ENCODE peak calls at places on chromosomes 13 and 19, in eight cellular contexts. One of them, this sample, is unnamed.

GRCh38 chr13:46341112-46341711 is 45.8 kb downstream of the RUBCNL start:
- DNase-seq in cardiac muscle cell: no peak
- DNase-seq in germinal center: no peak
- DNase-seq in H7: no peak
- DNase-seq in CD4-positive, CD25-positive, alpha-beta regulatory T cell: no peak
- DNase-seq in WTC11: no peak
- DNase-seq in activated CD4-positive, CD25-positive, alpha-beta regulatory T cell: no peak
- DNase-seq in stimulated activated CD4-positive, alpha-beta T cell treated with anti-CD3 and anti-CD28 coated beads, Interleukin-4, amount 100 ng/mL, for 1 hour: no peak
- DNase-seq in this sample: no peak

GRCh38 chr13:77859450-77859849 is 59.2 kb downstream of the EDNRB start:
- DNase-seq in WTC11: no peak
- DNase-seq in activated CD4-positive, CD25-positive, alpha-beta regulatory T cell: no peak
- DNase-seq in H7: no peak
- DNase-seq in cardiac muscle cell: no peak
- DNase-seq in germinal center: no peak
- DNase-seq in stimulated activated CD4-positive, alpha-beta T cell treated with anti-CD3 and anti-CD28 coated beads, Interleukin-4, amount 100 ng/mL, for 1 hour: no peak
- DNase-seq in CD4-positive, CD25-positive, alpha-beta regulatory T cell: no peak
- DNase-seq in this sample: no peak

GRCh38 chr19:9608912-9609311 is 12.1 kb downstream of the ZNF561 start:
- DNase-seq in H7: no peak
- DNase-seq in activated CD4-positive, CD25-positive, alpha-beta regulatory T cell: no peak
- DNase-seq in germinal center: no peak
- DNase-seq in CD4-positive, CD25-positive, alpha-beta regulatory T cell: no peak
- DNase-seq in WTC11: no peak
- DNase-seq in cardiac muscle cell: no peak
- DNase-seq in stimulated activated CD4-positive, alpha-beta T cell treated with anti-CD3 and anti-CD28 coated beads, Interleukin-4, amount 100 ng/mL, for 1 hour: no peak
- DNase-seq in this sample: no peak

GRCh38 chr13:35994131-35994966 is 136.8 kb downstream of the DCLK1 start:
- DNase-seq in stimulated activated CD4-positive, alpha-beta T cell treated with anti-CD3 and anti-CD28 coated beads, Interleukin-4, amount 100 ng/mL, for 1 hour: no peak
- DNase-seq in cardiac muscle cell: no peak
- DNase-seq in H7: no peak
- DNase-seq in germinal center: no peak
- DNase-seq in WTC11: no peak
- DNase-seq in activated CD4-positive, CD25-positive, alpha-beta regulatory T cell: no peak
- DNase-seq in CD4-positive, CD25-positive, alpha-beta regulatory T cell: no peak
- DNase-seq in this sample: no peak

GRCh38 chr13:84973661-84974060 is 825.6 kb downstream of the SLITRK6 start:
- DNase-seq in germinal center: no peak
- DNase-seq in cardiac muscle cell: no peak
- DNase-seq in CD4-positive, CD25-positive, alpha-beta regulatory T cell: no peak
- DNase-seq in H7: no peak
- DNase-seq in activated CD4-positive, CD25-positive, alpha-beta regulatory T cell: no peak
- DNase-seq in stimulated activated CD4-positive, alpha-beta T cell treated with anti-CD3 and anti-CD28 coated beads, Interleukin-4, amount 100 ng/mL, for 1 hour: no peak
- DNase-seq in WTC11: no peak
- DNase-seq in this sample: no peak

GRCh38 chr13:113550453-113550852 is 34.1 kb upstream of the TFDP1 start:
- DNase-seq in WTC11: no peak
- DNase-seq in cardiac muscle cell: no peak
- DNase-seq in H7: peak
- DNase-seq in CD4-positive, CD25-positive, alpha-beta regulatory T cell: no peak
- DNase-seq in activated CD4-positive, CD25-positive, alpha-beta regulatory T cell: no peak
- DNase-seq in germinal center: no peak
- DNase-seq in stimulated activated CD4-positive, alpha-beta T cell treated with anti-CD3 and anti-CD28 coated beads, Interleukin-4, amount 100 ng/mL, for 1 hour: no peak
- DNase-seq in this sample: no peak

GRCh38 chr13:28744091-28744536 is 25.3 kb upstream of the SLC46A3 start:
- DNase-seq in WTC11: no peak
- DNase-seq in stimulated activated CD4-positive, alpha-beta T cell treated with anti-CD3 and anti-CD28 coated beads, Interleukin-4, amount 100 ng/mL, for 1 hour: no peak
- DNase-seq in activated CD4-positive, CD25-positive, alpha-beta regulatory T cell: no peak
- DNase-seq in germinal center: no peak
- DNase-seq in CD4-positive, CD25-positive, alpha-beta regulatory T cell: no peak
- DNase-seq in cardiac muscle cell: no peak
- DNase-seq in H7: peak
- DNase-seq in this sample: peak

GRCh38 chr13:89401209-89401810 is 1730.1 kb downstream of the SLITRK5 start:
- DNase-seq in activated CD4-positive, CD25-positive, alpha-beta regulatory T cell: no peak
- DNase-seq in stimulated activated CD4-positive, alpha-beta T cell treated with anti-CD3 and anti-CD28 coated beads, Interleukin-4, amount 100 ng/mL, for 1 hour: no peak
- DNase-seq in cardiac muscle cell: no peak
- DNase-seq in H7: no peak
- DNase-seq in WTC11: no peak
- DNase-seq in germinal center: no peak
- DNase-seq in CD4-positive, CD25-positive, alpha-beta regulatory T cell: no peak
- DNase-seq in this sample: peak

GRCh38 chr13:90055760-90056159 is 1291.7 kb upstream of the MIR17HG start:
- DNase-seq in H7: no peak
- DNase-seq in stimulated activated CD4-positive, alpha-beta T cell treated with anti-CD3 and anti-CD28 coated beads, Interleukin-4, amount 100 ng/mL, for 1 hour: no peak
- DNase-seq in cardiac muscle cell: no peak
- DNase-seq in activated CD4-positive, CD25-positive, alpha-beta regulatory T cell: no peak
- DNase-seq in germinal center: no peak
- DNase-seq in CD4-positive, CD25-positive, alpha-beta regulatory T cell: no peak
- DNase-seq in WTC11: no peak
- DNase-seq in this sample: no peak

GRCh38 chr19:49879243-49879960 is 1.9 kb downstream of the TBC1D17 start:
- DNase-seq in activated CD4-positive, CD25-positive, alpha-beta regulatory T cell: no peak
- DNase-seq in stimulated activated CD4-positive, alpha-beta T cell treated with anti-CD3 and anti-CD28 coated beads, Interleukin-4, amount 100 ng/mL, for 1 hour: no peak
- DNase-seq in cardiac muscle cell: no peak
- DNase-seq in germinal center: no peak
- DNase-seq in H7: no peak
- DNase-seq in CD4-positive, CD25-positive, alpha-beta regulatory T cell: no peak
- DNase-seq in WTC11: no peak
- DNase-seq in this sample: no peak

GRCh38 chr13:30224732-30225131 is 82.6 kb downstream of the KATNAL1 start:
- DNase-seq in germinal center: no peak
- DNase-seq in stimulated activated CD4-positive, alpha-beta T cell treated with anti-CD3 and anti-CD28 coated beads, Interleukin-4, amount 100 ng/mL, for 1 hour: no peak
- DNase-seq in cardiac muscle cell: no peak
- DNase-seq in WTC11: no peak
- DNase-seq in CD4-positive, CD25-positive, alpha-beta regulatory T cell: no peak
- DNase-seq in activated CD4-positive, CD25-positive, alpha-beta regulatory T cell: no peak
- DNase-seq in H7: no peak
- DNase-seq in this sample: no peak

GRCh38 chr19:896999-897398 is 3.7 kb downstream of the RNU6-9 start:
- DNase-seq in germinal center: no peak
- DNase-seq in CD4-positive, CD25-positive, alpha-beta regulatory T cell: no peak
- DNase-seq in activated CD4-positive, CD25-positive, alpha-beta regulatory T cell: no peak
- DNase-seq in WTC11: no peak
- DNase-seq in stimulated activated CD4-positive, alpha-beta T cell treated with anti-CD3 and anti-CD28 coated beads, Interleukin-4, amount 100 ng/mL, for 1 hour: no peak
- DNase-seq in cardiac muscle cell: no peak
- DNase-seq in H7: no peak
- DNase-seq in this sample: no peak

GRCh38 chr13:98307744-98308524 is 130.9 kb upstream of the RNF113B start:
- DNase-seq in germinal center: no peak
- DNase-seq in H7: no peak
- DNase-seq in CD4-positive, CD25-positive, alpha-beta regulatory T cell: no peak
- DNase-seq in WTC11: no peak
- DNase-seq in activated CD4-positive, CD25-positive, alpha-beta regulatory T cell: no peak
- DNase-seq in stimulated activated CD4-positive, alpha-beta T cell treated with anti-CD3 and anti-CD28 coated beads, Interleukin-4, amount 100 ng/mL, for 1 hour: no peak
- DNase-seq in cardiac muscle cell: no peak
- DNase-seq in this sample: no peak

GRCh38 chr13:114087430-114087829 is 45.0 kb downstream of the RASA3 start:
- DNase-seq in H7: no peak
- DNase-seq in cardiac muscle cell: no peak
- DNase-seq in CD4-positive, CD25-positive, alpha-beta regulatory T cell: no peak
- DNase-seq in activated CD4-positive, CD25-positive, alpha-beta regulatory T cell: no peak
- DNase-seq in stimulated activated CD4-positive, alpha-beta T cell treated with anti-CD3 and anti-CD28 coated beads, Interleukin-4, amount 100 ng/mL, for 1 hour: no peak
- DNase-seq in germinal center: no peak
- DNase-seq in WTC11: peak
- DNase-seq in this sample: no peak

GRCh38 chr13:113169277-113170272 is 11.1 kb downstream of the PROZ start:
- DNase-seq in activated CD4-positive, CD25-positive, alpha-beta regulatory T cell: no peak
- DNase-seq in CD4-positive, CD25-positive, alpha-beta regulatory T cell: no peak
- DNase-seq in WTC11: no peak
- DNase-seq in H7: no peak
- DNase-seq in stimulated activated CD4-positive, alpha-beta T cell treated with anti-CD3 and anti-CD28 coated beads, Interleukin-4, amount 100 ng/mL, for 1 hour: no peak
- DNase-seq in cardiac muscle cell: no peak
- DNase-seq in germinal center: no peak
- DNase-seq in this sample: no peak

GRCh38 chr13:40192516-40193257 is 473.8 kb downstream of the FOXO1 start:
- DNase-seq in WTC11: no peak
- DNase-seq in stimulated activated CD4-positive, alpha-beta T cell treated with anti-CD3 and anti-CD28 coated beads, Interleukin-4, amount 100 ng/mL, for 1 hour: no peak
- DNase-seq in cardiac muscle cell: no peak
- DNase-seq in H7: no peak
- DNase-seq in activated CD4-positive, CD25-positive, alpha-beta regulatory T cell: no peak
- DNase-seq in CD4-positive, CD25-positive, alpha-beta regulatory T cell: no peak
- DNase-seq in germinal center: no peak
- DNase-seq in this sample: no peak

GRCh38 chr19:41587101-41587837 is 11.3 kb downstream of the CEACAM21 start:
- DNase-seq in CD4-positive, CD25-positive, alpha-beta regulatory T cell: no peak
- DNase-seq in H7: no peak
- DNase-seq in WTC11: no peak
- DNase-seq in germinal center: no peak
- DNase-seq in activated CD4-positive, CD25-positive, alpha-beta regulatory T cell: no peak
- DNase-seq in cardiac muscle cell: no peak
- DNase-seq in stimulated activated CD4-positive, alpha-beta T cell treated with anti-CD3 and anti-CD28 coated beads, Interleukin-4, amount 100 ng/mL, for 1 hour: no peak
- DNase-seq in this sample: no peak

GRCh38 chr19:57068921-57069697 is 50.7 kb upstream of the USP29 start:
- DNase-seq in cardiac muscle cell: no peak
- DNase-seq in WTC11: peak
- DNase-seq in germinal center: no peak
- DNase-seq in CD4-positive, CD25-positive, alpha-beta regulatory T cell: no peak
- DNase-seq in H7: peak
- DNase-seq in stimulated activated CD4-positive, alpha-beta T cell treated with anti-CD3 and anti-CD28 coated beads, Interleukin-4, amount 100 ng/mL, for 1 hour: no peak
- DNase-seq in activated CD4-positive, CD25-positive, alpha-beta regulatory T cell: no peak
- DNase-seq in this sample: peak

GRCh38 chr13:25879466-25879865 is 172.3 kb downstream of the SHISA2 start:
- DNase-seq in activated CD4-positive, CD25-positive, alpha-beta regulatory T cell: no peak
- DNase-seq in H7: no peak
- DNase-seq in WTC11: no peak
- DNase-seq in germinal center: no peak
- DNase-seq in cardiac muscle cell: no peak
- DNase-seq in stimulated activated CD4-positive, alpha-beta T cell treated with anti-CD3 and anti-CD28 coated beads, Interleukin-4, amount 100 ng/mL, for 1 hour: no peak
- DNase-seq in CD4-positive, CD25-positive, alpha-beta regulatory T cell: no peak
- DNase-seq in this sample: no peak

GRCh38 chr13:98370806-98371553 is 193.9 kb upstream of the RNF113B start:
- DNase-seq in WTC11: no peak
- DNase-seq in CD4-positive, CD25-positive, alpha-beta regulatory T cell: no peak
- DNase-seq in activated CD4-positive, CD25-positive, alpha-beta regulatory T cell: no peak
- DNase-seq in H7: no peak
- DNase-seq in cardiac muscle cell: peak
- DNase-seq in germinal center: no peak
- DNase-seq in stimulated activated CD4-positive, alpha-beta T cell treated with anti-CD3 and anti-CD28 coated beads, Interleukin-4, amount 100 ng/mL, for 1 hour: no peak
- DNase-seq in this sample: no peak

GRCh38 chr13:107808388-107808787 is 406.9 kb downstream of the LIG4 start:
- DNase-seq in H7: no peak
- DNase-seq in CD4-positive, CD25-positive, alpha-beta regulatory T cell: no peak
- DNase-seq in germinal center: no peak
- DNase-seq in activated CD4-positive, CD25-positive, alpha-beta regulatory T cell: no peak
- DNase-seq in WTC11: no peak
- DNase-seq in stimulated activated CD4-positive, alpha-beta T cell treated with anti-CD3 and anti-CD28 coated beads, Interleukin-4, amount 100 ng/mL, for 1 hour: no peak
- DNase-seq in cardiac muscle cell: no peak
- DNase-seq in this sample: no peak

GRCh38 chr13:36059366-36059765 is 71.8 kb downstream of the DCLK1 start:
- DNase-seq in germinal center: no peak
- DNase-seq in activated CD4-positive, CD25-positive, alpha-beta regulatory T cell: no peak
- DNase-seq in CD4-positive, CD25-positive, alpha-beta regulatory T cell: no peak
- DNase-seq in WTC11: no peak
- DNase-seq in cardiac muscle cell: no peak
- DNase-seq in stimulated activated CD4-positive, alpha-beta T cell treated with anti-CD3 and anti-CD28 coated beads, Interleukin-4, amount 100 ng/mL, for 1 hour: no peak
- DNase-seq in H7: no peak
- DNase-seq in this sample: no peak

GRCh38 chr13:102645701-102646100 is 48.9 kb downstream of the TPP2 start:
- DNase-seq in germinal center: no peak
- DNase-seq in activated CD4-positive, CD25-positive, alpha-beta regulatory T cell: no peak
- DNase-seq in WTC11: no peak
- DNase-seq in H7: no peak
- DNase-seq in cardiac muscle cell: no peak
- DNase-seq in CD4-positive, CD25-positive, alpha-beta regulatory T cell: no peak
- DNase-seq in stimulated activated CD4-positive, alpha-beta T cell treated with anti-CD3 and anti-CD28 coated beads, Interleukin-4, amount 100 ng/mL, for 1 hour: no peak
- DNase-seq in this sample: no peak

GRCh38 chr13:99347911-99348451 is 40.8 kb upstream of the GPR183 start:
- DNase-seq in activated CD4-positive, CD25-positive, alpha-beta regulatory T cell: no peak
- DNase-seq in cardiac muscle cell: no peak
- DNase-seq in H7: no peak
- DNase-seq in WTC11: no peak
- DNase-seq in germinal center: no peak
- DNase-seq in stimulated activated CD4-positive, alpha-beta T cell treated with anti-CD3 and anti-CD28 coated beads, Interleukin-4, amount 100 ng/mL, for 1 hour: no peak
- DNase-seq in CD4-positive, CD25-positive, alpha-beta regulatory T cell: no peak
- DNase-seq in this sample: no peak

GRCh38 chr19:47110521-47111080 is 3.0 kb downstream of the ZC3H4 start:
- DNase-seq in H7: no peak
- DNase-seq in germinal center: no peak
- DNase-seq in CD4-positive, CD25-positive, alpha-beta regulatory T cell: peak
- DNase-seq in WTC11: no peak
- DNase-seq in cardiac muscle cell: no peak
- DNase-seq in activated CD4-positive, CD25-positive, alpha-beta regulatory T cell: peak
- DNase-seq in stimulated activated CD4-positive, alpha-beta T cell treated with anti-CD3 and anti-CD28 coated beads, Interleukin-4, amount 100 ng/mL, for 1 hour: peak
- DNase-seq in this sample: no peak

GRCh38 chr13:25691654-25692053 is 319.9 kb downstream of the ATP8A2 start:
- DNase-seq in cardiac muscle cell: no peak
- DNase-seq in stimulated activated CD4-positive, alpha-beta T cell treated with anti-CD3 and anti-CD28 coated beads, Interleukin-4, amount 100 ng/mL, for 1 hour: no peak
- DNase-seq in H7: no peak
- DNase-seq in activated CD4-positive, CD25-positive, alpha-beta regulatory T cell: no peak
- DNase-seq in germinal center: no peak
- DNase-seq in CD4-positive, CD25-positive, alpha-beta regulatory T cell: no peak
- DNase-seq in WTC11: no peak
- DNase-seq in this sample: no peak

GRCh38 chr13:92716749-92717148 is 509.9 kb upstream of the GPC6 start:
- DNase-seq in CD4-positive, CD25-positive, alpha-beta regulatory T cell: no peak
- DNase-seq in WTC11: no peak
- DNase-seq in H7: no peak
- DNase-seq in activated CD4-positive, CD25-positive, alpha-beta regulatory T cell: no peak
- DNase-seq in germinal center: no peak
- DNase-seq in stimulated activated CD4-positive, alpha-beta T cell treated with anti-CD3 and anti-CD28 coated beads, Interleukin-4, amount 100 ng/mL, for 1 hour: no peak
- DNase-seq in cardiac muscle cell: no peak
- DNase-seq in this sample: peak

GRCh38 chr13:46738055-46738454 is 58.9 kb downstream of the ESD start:
- DNase-seq in H7: no peak
- DNase-seq in WTC11: no peak
- DNase-seq in stimulated activated CD4-positive, alpha-beta T cell treated with anti-CD3 and anti-CD28 coated beads, Interleukin-4, amount 100 ng/mL, for 1 hour: no peak
- DNase-seq in germinal center: no peak
- DNase-seq in activated CD4-positive, CD25-positive, alpha-beta regulatory T cell: no peak
- DNase-seq in cardiac muscle cell: no peak
- DNase-seq in CD4-positive, CD25-positive, alpha-beta regulatory T cell: no peak
- DNase-seq in this sample: no peak

GRCh38 chr13:25493930-25494707 is 122.3 kb downstream of the ATP8A2 start:
- DNase-seq in H7: peak
- DNase-seq in germinal center: no peak
- DNase-seq in activated CD4-positive, CD25-positive, alpha-beta regulatory T cell: no peak
- DNase-seq in WTC11: no peak
- DNase-seq in cardiac muscle cell: peak
- DNase-seq in stimulated activated CD4-positive, alpha-beta T cell treated with anti-CD3 and anti-CD28 coated beads, Interleukin-4, amount 100 ng/mL, for 1 hour: no peak
- DNase-seq in CD4-positive, CD25-positive, alpha-beta regulatory T cell: no peak
- DNase-seq in this sample: peak

GRCh38 chr13:26929971-26930730 is 169.6 kb upstream of the GPR12 start:
- DNase-seq in cardiac muscle cell: peak
- DNase-seq in germinal center: peak
- DNase-seq in activated CD4-positive, CD25-positive, alpha-beta regulatory T cell: peak
- DNase-seq in H7: peak
- DNase-seq in WTC11: peak
- DNase-seq in stimulated activated CD4-positive, alpha-beta T cell treated with anti-CD3 and anti-CD28 coated beads, Interleukin-4, amount 100 ng/mL, for 1 hour: peak
- DNase-seq in CD4-positive, CD25-positive, alpha-beta regulatory T cell: peak
- DNase-seq in this sample: peak

GRCh38 chr13:84651288-84651687 is 769.0 kb upstream of the SLITRK1 start:
- DNase-seq in stimulated activated CD4-positive, alpha-beta T cell treated with anti-CD3 and anti-CD28 coated beads, Interleukin-4, amount 100 ng/mL, for 1 hour: no peak
- DNase-seq in activated CD4-positive, CD25-positive, alpha-beta regulatory T cell: no peak
- DNase-seq in WTC11: no peak
- DNase-seq in CD4-positive, CD25-positive, alpha-beta regulatory T cell: no peak
- DNase-seq in H7: no peak
- DNase-seq in cardiac muscle cell: no peak
- DNase-seq in germinal center: no peak
- DNase-seq in this sample: no peak

This sample was measured in GM23338.